ENCODE peak calls at places on chromosomes 16 and 17, in ten cellular contexts. One of them, this sample, is unnamed.

GRCh38 chr16:35731341-35732040 is 2272.1 kb downstream of the TP53TG3F start:
- DNase-seq in GM23338: no peak
- DNase-seq in HepG2: no peak
- DNase-seq in left ventricle myocardium inferior: no peak
- DNase-seq in endodermal cell: no peak
- DNase-seq in neural progenitor cell: no peak
- DNase-seq in heart left ventricle: no peak
- DNase-seq in upper lobe of right lung: no peak
- DNase-seq in right lobe of liver: no peak
- DNase-seq in sigmoid colon: no peak
- DNase-seq in this sample: no peak

GRCh38 chr17:42178817-42179216 is 2.1 kb downstream of the KCNH4 start:
- DNase-seq in right lobe of liver: no peak
- DNase-seq in HepG2: no peak
- DNase-seq in endodermal cell: no peak
- DNase-seq in upper lobe of right lung: no peak
- DNase-seq in sigmoid colon: no peak
- DNase-seq in left ventricle myocardium inferior: no peak
- DNase-seq in GM23338: peak; percentile 20
- DNase-seq in heart left ventricle: no peak
- DNase-seq in neural progenitor cell: no peak
- DNase-seq in this sample: no peak

GRCh38 chr17:42554250-42555121 is 1.8 kb downstream of the HSD17B1 start:
- DNase-seq in endodermal cell: peak; percentile 98
- DNase-seq in heart left ventricle: peak; percentile 93
- DNase-seq in sigmoid colon: peak; percentile 95
- DNase-seq in left ventricle myocardium inferior: peak; percentile 92
- DNase-seq in GM23338: peak; percentile 96
- DNase-seq in neural progenitor cell: peak; percentile 95
- DNase-seq in upper lobe of right lung: peak; percentile 94
- DNase-seq in right lobe of liver: peak; percentile 92
- DNase-seq in HepG2: peak; percentile 86
- DNase-seq in this sample: peak; percentile 74

GRCh38 chr16:79150626-79151025 is 449.9 kb downstream of the MAF start:
- DNase-seq in GM23338: no peak
- DNase-seq in endodermal cell: no peak
- DNase-seq in HepG2: no peak
- DNase-seq in neural progenitor cell: no peak
- DNase-seq in right lobe of liver: no peak
- DNase-seq in upper lobe of right lung: no peak
- DNase-seq in sigmoid colon: no peak
- DNase-seq in heart left ventricle: no peak
- DNase-seq in left ventricle myocardium inferior: no peak
- DNase-seq in this sample: no peak

GRCh38 chr17:28862497-28862896 is 7.7 kb downstream of the ERAL1 start:
- DNase-seq in neural progenitor cell: no peak
- DNase-seq in GM23338: no peak
- DNase-seq in sigmoid colon: no peak
- DNase-seq in upper lobe of right lung: no peak
- DNase-seq in left ventricle myocardium inferior: no peak
- DNase-seq in endodermal cell: no peak
- DNase-seq in heart left ventricle: peak; percentile 4
- DNase-seq in right lobe of liver: no peak
- DNase-seq in HepG2: no peak
- DNase-seq in this sample: no peak

GRCh38 chr17:74773414-74773813 is 2.7 kb downstream of the NAT9 start:
- DNase-seq in HepG2: no peak
- DNase-seq in GM23338: no peak
- DNase-seq in endodermal cell: no peak
- DNase-seq in right lobe of liver: no peak
- DNase-seq in left ventricle myocardium inferior: no peak
- DNase-seq in sigmoid colon: no peak
- DNase-seq in neural progenitor cell: no peak
- DNase-seq in heart left ventricle: no peak
- DNase-seq in upper lobe of right lung: no peak
- DNase-seq in this sample: no peak

GRCh38 chr17:40069751-40070643 is 7.2 kb downstream of the THRA start:
- DNase-seq in GM23338: peak; percentile 55
- DNase-seq in right lobe of liver: no peak
- DNase-seq in HepG2: no peak
- DNase-seq in endodermal cell: peak; percentile 71
- DNase-seq in left ventricle myocardium inferior: no peak
- DNase-seq in neural progenitor cell: no peak
- DNase-seq in heart left ventricle: peak; percentile 48
- DNase-seq in upper lobe of right lung: no peak
- DNase-seq in sigmoid colon: peak; percentile 87
- DNase-seq in this sample: peak; percentile 50

GRCh38 chr16:83692224-83692623 is 115.6 kb upstream of the HSBP1 start:
- DNase-seq in GM23338: no peak
- DNase-seq in sigmoid colon: no peak
- DNase-seq in upper lobe of right lung: no peak
- DNase-seq in endodermal cell: no peak
- DNase-seq in right lobe of liver: no peak
- DNase-seq in HepG2: no peak
- DNase-seq in neural progenitor cell: no peak
- DNase-seq in left ventricle myocardium inferior: no peak
- DNase-seq in heart left ventricle: no peak
- DNase-seq in this sample: no peak

GRCh38 chr17:39729280-39729851 is 966 bp downstream of the MIEN1 start:
- DNase-seq in sigmoid colon: no peak
- DNase-seq in heart left ventricle: no peak
- DNase-seq in GM23338: no peak
- DNase-seq in HepG2: no peak
- DNase-seq in neural progenitor cell: no peak
- DNase-seq in right lobe of liver: no peak
- DNase-seq in upper lobe of right lung: no peak
- DNase-seq in left ventricle myocardium inferior: no peak
- DNase-seq in endodermal cell: no peak
- DNase-seq in this sample: no peak

GRCh38 chr17:68544111-68544510 is 31.9 kb downstream of the PRKAR1A start:
- DNase-seq in HepG2: no peak
- DNase-seq in sigmoid colon: no peak
- DNase-seq in neural progenitor cell: no peak
- DNase-seq in heart left ventricle: no peak
- DNase-seq in GM23338: no peak
- DNase-seq in upper lobe of right lung: no peak
- DNase-seq in left ventricle myocardium inferior: no peak
- DNase-seq in endodermal cell: no peak
- DNase-seq in right lobe of liver: no peak
- DNase-seq in this sample: no peak

GRCh38 chr16:89435051-89435450 is 55.3 kb downstream of the ANKRD11 start:
- DNase-seq in heart left ventricle: no peak
- DNase-seq in right lobe of liver: no peak
- DNase-seq in left ventricle myocardium inferior: no peak
- DNase-seq in endodermal cell: no peak
- DNase-seq in upper lobe of right lung: no peak
- DNase-seq in GM23338: no peak
- DNase-seq in neural progenitor cell: no peak
- DNase-seq in sigmoid colon: no peak
- DNase-seq in HepG2: no peak
- DNase-seq in this sample: no peak

GRCh38 chr17:51154176-51154575 is 817 bp downstream of the NME1 start:
- DNase-seq in heart left ventricle: no peak
- DNase-seq in neural progenitor cell: peak; percentile 15
- DNase-seq in sigmoid colon: no peak
- DNase-seq in GM23338: no peak
- DNase-seq in left ventricle myocardium inferior: no peak
- DNase-seq in endodermal cell: no peak
- DNase-seq in upper lobe of right lung: no peak
- DNase-seq in right lobe of liver: no peak
- DNase-seq in HepG2: no peak
- DNase-seq in this sample: no peak

GRCh38 chr17:82052638-82053059 is 951 bp downstream of the GPS1 start:
- DNase-seq in sigmoid colon: no peak
- DNase-seq in right lobe of liver: no peak
- DNase-seq in GM23338: no peak
- DNase-seq in neural progenitor cell: no peak
- DNase-seq in left ventricle myocardium inferior: no peak
- DNase-seq in HepG2: no peak
- DNase-seq in upper lobe of right lung: no peak
- DNase-seq in endodermal cell: no peak
- DNase-seq in heart left ventricle: no peak
- DNase-seq in this sample: no peak

GRCh38 chr17:82049521-82049971 is 2.1 kb downstream of the RFNG start:
- DNase-seq in GM23338: no peak
- DNase-seq in neural progenitor cell: no peak
- DNase-seq in right lobe of liver: peak; percentile 50
- DNase-seq in heart left ventricle: peak; percentile 47
- DNase-seq in upper lobe of right lung: no peak
- DNase-seq in left ventricle myocardium inferior: no peak
- DNase-seq in sigmoid colon: no peak
- DNase-seq in endodermal cell: no peak
- DNase-seq in HepG2: no peak
- DNase-seq in this sample: no peak

GRCh38 chr17:82050152-82050760 is 1.4 kb downstream of the RFNG start:
- DNase-seq in HepG2: no peak
- DNase-seq in right lobe of liver: peak; percentile 54
- DNase-seq in sigmoid colon: no peak
- DNase-seq in GM23338: no peak
- DNase-seq in endodermal cell: no peak
- DNase-seq in neural progenitor cell: no peak
- DNase-seq in left ventricle myocardium inferior: no peak
- DNase-seq in upper lobe of right lung: no peak
- DNase-seq in heart left ventricle: peak; percentile 39
- DNase-seq in this sample: no peak

GRCh38 chr17:82051776-82052637 is at the start of the genes GPS1 and RFNG:
- DNase-seq in left ventricle myocardium inferior: peak; percentile 84
- DNase-seq in endodermal cell: peak; percentile 93
- DNase-seq in heart left ventricle: peak; percentile 90
- DNase-seq in HepG2: peak; percentile 60
- DNase-seq in upper lobe of right lung: peak; percentile 92
- DNase-seq in GM23338: peak; percentile 82
- DNase-seq in neural progenitor cell: peak; percentile 83
- DNase-seq in sigmoid colon: peak; percentile 84
- DNase-seq in right lobe of liver: peak; percentile 85
- DNase-seq in this sample: peak; percentile 64

DNA sequence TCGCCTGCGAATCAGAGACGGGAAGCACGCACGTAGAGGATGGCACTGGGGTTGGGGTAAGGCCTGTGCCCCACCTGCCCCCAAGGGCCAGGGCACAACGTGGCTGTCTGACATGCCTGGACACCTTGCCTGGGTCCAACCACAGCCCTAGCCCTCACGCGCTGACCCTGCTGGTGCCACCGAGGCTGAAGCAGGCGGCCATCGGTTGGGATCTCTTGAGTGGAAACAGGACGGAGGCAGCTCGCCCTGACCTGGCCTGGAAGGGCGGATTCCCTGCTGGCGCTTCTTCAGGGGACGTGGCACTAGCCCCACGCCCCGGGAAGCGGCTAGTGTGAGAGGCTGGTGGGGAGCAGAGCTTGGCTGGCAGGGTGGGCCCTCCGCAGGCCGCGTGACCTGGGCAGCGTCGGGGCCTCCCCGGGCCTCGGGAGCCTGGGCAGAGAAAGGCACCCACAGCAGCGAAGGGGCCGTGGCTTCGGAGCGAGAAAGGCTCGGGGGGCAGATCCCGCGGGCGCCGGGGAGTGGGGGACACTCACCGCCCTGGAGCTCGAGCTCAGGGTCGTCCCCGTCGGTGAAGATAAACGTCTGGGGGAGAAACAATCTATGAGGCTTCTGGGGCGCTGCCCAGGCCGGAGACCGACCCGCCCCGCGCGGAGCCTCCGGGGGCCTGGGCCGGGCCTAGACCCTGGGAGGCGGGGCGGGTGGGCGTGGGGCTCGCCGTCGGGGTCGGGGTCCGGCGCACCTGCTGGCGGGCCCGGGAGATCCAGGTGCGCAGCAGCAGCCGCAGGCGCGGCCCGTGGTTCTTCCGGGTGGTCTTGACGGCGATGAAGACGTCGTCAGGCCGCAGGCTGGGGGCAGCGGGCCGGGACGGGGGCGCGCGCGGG is 610 bp downstream of the RFNG start:
- DNase-seq in left ventricle myocardium inferior: no peak
- DNase-seq in neural progenitor cell: no peak
- DNase-seq in GM23338: no peak
- DNase-seq in upper lobe of right lung: no peak
- DNase-seq in right lobe of liver: peak; percentile 60
- DNase-seq in HepG2: no peak
- DNase-seq in endodermal cell: peak; percentile 73
- DNase-seq in sigmoid colon: no peak
- DNase-seq in heart left ventricle: peak; percentile 71
- DNase-seq in this sample: no peak
- TF ChIP-seq CTCF in left ventricle myocardium inferior: no peak
- TF ChIP-seq CTCF in neural progenitor cell: no peak
- TF ChIP-seq CTCF in GM23338: no peak
- TF ChIP-seq CTCF in upper lobe of right lung: no peak
- TF ChIP-seq CTCF in right lobe of liver: no peak
- TF ChIP-seq CTCF in HepG2: peak; percentile 11
- TF ChIP-seq CTCF in endodermal cell: no peak
- TF ChIP-seq CTCF in sigmoid colon: no peak
- TF ChIP-seq CTCF in heart left ventricle: no peak
- TF ChIP-seq CTCF in this sample: no peak

DNA sequence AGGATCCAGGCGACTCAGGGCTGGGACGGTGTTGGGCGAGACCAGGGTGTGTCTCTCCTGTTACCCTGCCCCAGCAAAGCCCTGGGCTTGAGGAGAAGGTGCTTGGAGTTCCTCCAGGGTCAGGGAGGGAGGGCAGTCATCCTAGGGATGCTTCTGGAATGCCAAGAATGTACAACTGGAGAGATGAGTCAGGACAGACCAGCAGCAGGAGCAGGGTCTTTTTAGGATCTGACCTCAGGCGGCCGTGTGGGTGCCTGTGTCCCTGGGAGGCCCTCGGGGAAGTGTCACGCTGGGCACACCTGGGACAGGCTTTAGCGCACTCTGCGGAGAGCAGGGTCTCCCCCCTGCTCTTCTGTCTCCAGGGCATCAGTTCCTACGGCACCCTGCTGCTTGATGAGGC is 8.2 kb upstream of the MTSS2 start:
- DNase-seq in sigmoid colon: no peak
- DNase-seq in left ventricle myocardium inferior: no peak
- DNase-seq in endodermal cell: peak; percentile 87
- DNase-seq in upper lobe of right lung: no peak
- DNase-seq in right lobe of liver: no peak
- DNase-seq in heart left ventricle: no peak
- DNase-seq in HepG2: no peak
- DNase-seq in neural progenitor cell: peak; percentile 69
- DNase-seq in GM23338: peak; percentile 83
- DNase-seq in this sample: no peak
- H3K4me1 ChIP-seq in sigmoid colon: peaks cover 94% of the 10 kb centered on the region
- H3K4me1 ChIP-seq in left ventricle myocardium inferior: peaks cover 100% of the 10 kb centered on the region
- H3K4me1 ChIP-seq in endodermal cell: peaks cover 10% of the 10 kb centered on the region
- H3K4me1 ChIP-seq in upper lobe of right lung: peaks cover 88% of the 10 kb centered on the region
- H3K4me1 ChIP-seq in right lobe of liver: peaks cover 4% of the 10 kb centered on the region
- H3K4me1 ChIP-seq in heart left ventricle: peaks cover 79% of the 10 kb centered on the region
- H3K4me1 ChIP-seq in HepG2: peaks cover 62% of the 10 kb centered on the region
- H3K4me1 ChIP-seq in neural progenitor cell: peaks cover 30% of the 10 kb centered on the region
- H3K4me1 ChIP-seq in GM23338: peaks cover 24% of the 10 kb centered on the region
- H3K4me1 ChIP-seq in this sample: peaks cover 99% of the 10 kb centered on the region

GRCh38 chr16:23724438-23725131 is 11.6 kb upstream of the ERN2 start:
- DNase-seq in GM23338: no peak
- DNase-seq in sigmoid colon: no peak
- DNase-seq in HepG2: no peak
- DNase-seq in endodermal cell: no peak
- DNase-seq in left ventricle myocardium inferior: no peak
- DNase-seq in neural progenitor cell: no peak
- DNase-seq in right lobe of liver: no peak
- DNase-seq in upper lobe of right lung: no peak
- DNase-seq in heart left ventricle: no peak
- DNase-seq in this sample: no peak
- TF ChIP-seq CTCF in GM23338: no peak
- TF ChIP-seq CTCF in sigmoid colon: no peak
- TF ChIP-seq CTCF in HepG2: no peak
- TF ChIP-seq CTCF in endodermal cell: no peak
- TF ChIP-seq CTCF in left ventricle myocardium inferior: no peak
- TF ChIP-seq CTCF in neural progenitor cell: no peak
- TF ChIP-seq CTCF in right lobe of liver: no peak
- TF ChIP-seq CTCF in upper lobe of right lung: no peak
- TF ChIP-seq CTCF in heart left ventricle: no peak
- TF ChIP-seq CTCF in this sample: no peak

GRCh38 chr17:49967205-49967604 is 1.8 kb upstream of the DLX4 start:
- DNase-seq in right lobe of liver: no peak
- DNase-seq in left ventricle myocardium inferior: no peak
- DNase-seq in upper lobe of right lung: no peak
- DNase-seq in heart left ventricle: no peak
- DNase-seq in neural progenitor cell: no peak
- DNase-seq in GM23338: no peak
- DNase-seq in sigmoid colon: no peak
- DNase-seq in HepG2: no peak
- DNase-seq in endodermal cell: no peak
- DNase-seq in this sample: no peak
- H3K4me1 ChIP-seq in right lobe of liver: no peaks in the 10 kb centered on the region
- H3K4me1 ChIP-seq in left ventricle myocardium inferior: peaks cover 41% of the 10 kb centered on the region
- H3K4me1 ChIP-seq in upper lobe of right lung: peaks cover 33% of the 10 kb centered on the region
- H3K4me1 ChIP-seq in heart left ventricle: peaks cover 10% of the 10 kb centered on the region
- H3K4me1 ChIP-seq in neural progenitor cell: peaks cover 54% of the 10 kb centered on the region
- H3K4me1 ChIP-seq in GM23338: peaks cover 42% of the 10 kb centered on the region
- H3K4me1 ChIP-seq in sigmoid colon: peaks cover 33% of the 10 kb centered on the region
- H3K4me1 ChIP-seq in HepG2: peaks cover 39% of the 10 kb centered on the region
- H3K4me1 ChIP-seq in endodermal cell: peaks cover 4% of the 10 kb centered on the region
- H3K4me1 ChIP-seq in this sample: peaks cover 57% of the 10 kb centered on the region